ENCODE peak calls at places on chromosomes 12 and 14, in four cellular contexts. One of them, this sample, is unnamed.

GRCh38 chr14:31025335-31026075 is at the start of gene AP4S1:
- DNase-seq in upper lobe of right lung: peak
- DNase-seq in NCI-H1092: peak
- DNase-seq in stimulated activated effector memory CD8-positive, alpha-beta T cell treated with anti-CD3 and anti-CD28 coated beads, Interleukin-12 subunit alpha, Interleukin-12 subunit beta, amount 100 ng/mL, for 72 hours: peak
- DNase-seq in this sample: no peak

GRCh38 chr14:81157431-81157830 is 63.3 kb downstream of the GTF2A1 start:
- DNase-seq in upper lobe of right lung: no peak
- DNase-seq in NCI-H1092: no peak
- DNase-seq in stimulated activated effector memory CD8-positive, alpha-beta T cell treated with anti-CD3 and anti-CD28 coated beads, Interleukin-12 subunit alpha, Interleukin-12 subunit beta, amount 100 ng/mL, for 72 hours: no peak
- DNase-seq in this sample: no peak

GRCh38 chr14:81400852-81401251 is 728 bp upstream of the STON2 start:
- DNase-seq in upper lobe of right lung: no peak
- DNase-seq in NCI-H1092: no peak
- DNase-seq in stimulated activated effector memory CD8-positive, alpha-beta T cell treated with anti-CD3 and anti-CD28 coated beads, Interleukin-12 subunit alpha, Interleukin-12 subunit beta, amount 100 ng/mL, for 72 hours: no peak
- DNase-seq in this sample: peak

GRCh38 chr12:111636209-111636928 is 37.3 kb upstream of the ATXN2 start:
- DNase-seq in upper lobe of right lung: peak
- DNase-seq in NCI-H1092: peak
- DNase-seq in stimulated activated effector memory CD8-positive, alpha-beta T cell treated with anti-CD3 and anti-CD28 coated beads, Interleukin-12 subunit alpha, Interleukin-12 subunit beta, amount 100 ng/mL, for 72 hours: no peak
- DNase-seq in this sample: peak

GRCh38 chr14:50531595-50532501 is 521 bp downstream of the MAP4K5 start:
- DNase-seq in upper lobe of right lung: peak
- DNase-seq in NCI-H1092: peak
- DNase-seq in stimulated activated effector memory CD8-positive, alpha-beta T cell treated with anti-CD3 and anti-CD28 coated beads, Interleukin-12 subunit alpha, Interleukin-12 subunit beta, amount 100 ng/mL, for 72 hours: peak
- DNase-seq in this sample: no peak

GRCh38 chr12:52090291-52090690 is 10.8 kb downstream of the SMIM41 start:
- DNase-seq in upper lobe of right lung: peak
- DNase-seq in NCI-H1092: no peak
- DNase-seq in stimulated activated effector memory CD8-positive, alpha-beta T cell treated with anti-CD3 and anti-CD28 coated beads, Interleukin-12 subunit alpha, Interleukin-12 subunit beta, amount 100 ng/mL, for 72 hours: no peak
- DNase-seq in this sample: no peak

GRCh38 chr12:56836317-56836716 is 73.2 kb downstream of the HSD17B6 start:
- DNase-seq in upper lobe of right lung: no peak
- DNase-seq in NCI-H1092: no peak
- DNase-seq in stimulated activated effector memory CD8-positive, alpha-beta T cell treated with anti-CD3 and anti-CD28 coated beads, Interleukin-12 subunit alpha, Interleukin-12 subunit beta, amount 100 ng/mL, for 72 hours: no peak
- DNase-seq in this sample: no peak

GRCh38 chr12:107530706-107531105 is 154.9 kb upstream of the PWP1 start:
- DNase-seq in upper lobe of right lung: no peak
- DNase-seq in NCI-H1092: no peak
- DNase-seq in stimulated activated effector memory CD8-positive, alpha-beta T cell treated with anti-CD3 and anti-CD28 coated beads, Interleukin-12 subunit alpha, Interleukin-12 subunit beta, amount 100 ng/mL, for 72 hours: no peak
- DNase-seq in this sample: peak

GRCh38 chr14:93207468-93208308 is 632 bp downstream of the UBR7 start:
- DNase-seq in upper lobe of right lung: no peak
- DNase-seq in NCI-H1092: peak
- DNase-seq in stimulated activated effector memory CD8-positive, alpha-beta T cell treated with anti-CD3 and anti-CD28 coated beads, Interleukin-12 subunit alpha, Interleukin-12 subunit beta, amount 100 ng/mL, for 72 hours: no peak
- DNase-seq in this sample: no peak

GRCh38 chr12:42162198-42162597 is 17.5 kb upstream of the GXYLT1 start:
- DNase-seq in upper lobe of right lung: no peak
- DNase-seq in NCI-H1092: no peak
- DNase-seq in stimulated activated effector memory CD8-positive, alpha-beta T cell treated with anti-CD3 and anti-CD28 coated beads, Interleukin-12 subunit alpha, Interleukin-12 subunit beta, amount 100 ng/mL, for 72 hours: no peak
- DNase-seq in this sample: no peak

GRCh38 chr14:69921052-69921451 is 41.8 kb downstream of the SMOC1 start:
- DNase-seq in upper lobe of right lung: no peak
- DNase-seq in NCI-H1092: no peak
- DNase-seq in stimulated activated effector memory CD8-positive, alpha-beta T cell treated with anti-CD3 and anti-CD28 coated beads, Interleukin-12 subunit alpha, Interleukin-12 subunit beta, amount 100 ng/mL, for 72 hours: no peak
- DNase-seq in this sample: peak

GRCh38 chr12:87596636-87597035 is 432.6 kb downstream of the C12orf50 start:
- DNase-seq in upper lobe of right lung: no peak
- DNase-seq in NCI-H1092: no peak
- DNase-seq in stimulated activated effector memory CD8-positive, alpha-beta T cell treated with anti-CD3 and anti-CD28 coated beads, Interleukin-12 subunit alpha, Interleukin-12 subunit beta, amount 100 ng/mL, for 72 hours: no peak
- DNase-seq in this sample: no peak

GRCh38 chr12:31729728-31730127 is 907 bp upstream of the AMN1 start:
- DNase-seq in upper lobe of right lung: no peak
- DNase-seq in NCI-H1092: no peak
- DNase-seq in stimulated activated effector memory CD8-positive, alpha-beta T cell treated with anti-CD3 and anti-CD28 coated beads, Interleukin-12 subunit alpha, Interleukin-12 subunit beta, amount 100 ng/mL, for 72 hours: no peak
- DNase-seq in this sample: no peak

GRCh38 chr12:78146365-78146772 is 315.7 kb downstream of the NAV3 start:
- DNase-seq in upper lobe of right lung: no peak
- DNase-seq in NCI-H1092: no peak
- DNase-seq in stimulated activated effector memory CD8-positive, alpha-beta T cell treated with anti-CD3 and anti-CD28 coated beads, Interleukin-12 subunit alpha, Interleukin-12 subunit beta, amount 100 ng/mL, for 72 hours: no peak
- DNase-seq in this sample: peak

GRCh38 chr12:75438052-75438754 is 42.4 kb upstream of the GLIPR1 start:
- DNase-seq in upper lobe of right lung: no peak
- DNase-seq in NCI-H1092: no peak
- DNase-seq in stimulated activated effector memory CD8-positive, alpha-beta T cell treated with anti-CD3 and anti-CD28 coated beads, Interleukin-12 subunit alpha, Interleukin-12 subunit beta, amount 100 ng/mL, for 72 hours: no peak
- DNase-seq in this sample: no peak

GRCh38 chr12:120238224-120238616 is 27.3 kb downstream of the PXN start:
- DNase-seq in upper lobe of right lung: no peak
- DNase-seq in NCI-H1092: no peak
- DNase-seq in stimulated activated effector memory CD8-positive, alpha-beta T cell treated with anti-CD3 and anti-CD28 coated beads, Interleukin-12 subunit alpha, Interleukin-12 subunit beta, amount 100 ng/mL, for 72 hours: no peak
- DNase-seq in this sample: no peak

GRCh38 chr12:131159660-131160059 is 206.0 kb downstream of the ADGRD1 start:
- DNase-seq in upper lobe of right lung: no peak
- DNase-seq in NCI-H1092: no peak
- DNase-seq in stimulated activated effector memory CD8-positive, alpha-beta T cell treated with anti-CD3 and anti-CD28 coated beads, Interleukin-12 subunit alpha, Interleukin-12 subunit beta, amount 100 ng/mL, for 72 hours: no peak
- DNase-seq in this sample: no peak

GRCh38 chr12:50528800-50529199 is 24.0 kb downstream of the DIP2B start:
- DNase-seq in upper lobe of right lung: no peak
- DNase-seq in NCI-H1092: no peak
- DNase-seq in stimulated activated effector memory CD8-positive, alpha-beta T cell treated with anti-CD3 and anti-CD28 coated beads, Interleukin-12 subunit alpha, Interleukin-12 subunit beta, amount 100 ng/mL, for 72 hours: no peak
- DNase-seq in this sample: no peak

GRCh38 chr12:19485240-19485639 is 45.9 kb downstream of the AEBP2 start:
- DNase-seq in upper lobe of right lung: no peak
- DNase-seq in NCI-H1092: no peak
- DNase-seq in stimulated activated effector memory CD8-positive, alpha-beta T cell treated with anti-CD3 and anti-CD28 coated beads, Interleukin-12 subunit alpha, Interleukin-12 subunit beta, amount 100 ng/mL, for 72 hours: no peak
- DNase-seq in this sample: no peak

GRCh38 chr14:68945190-68945584 is 33.9 kb downstream of the ACTN1 start:
- DNase-seq in upper lobe of right lung: no peak
- DNase-seq in NCI-H1092: no peak
- DNase-seq in stimulated activated effector memory CD8-positive, alpha-beta T cell treated with anti-CD3 and anti-CD28 coated beads, Interleukin-12 subunit alpha, Interleukin-12 subunit beta, amount 100 ng/mL, for 72 hours: no peak
- DNase-seq in this sample: no peak

GRCh38 chr14:64347748-64348147 is 40.4 kb upstream of the MTHFD1 start:
- DNase-seq in upper lobe of right lung: no peak
- DNase-seq in NCI-H1092: no peak
- DNase-seq in stimulated activated effector memory CD8-positive, alpha-beta T cell treated with anti-CD3 and anti-CD28 coated beads, Interleukin-12 subunit alpha, Interleukin-12 subunit beta, amount 100 ng/mL, for 72 hours: no peak
- DNase-seq in this sample: no peak

GRCh38 chr12:89187507-89187906 is 164.8 kb downstream of the DUSP6 start:
- DNase-seq in upper lobe of right lung: no peak
- DNase-seq in NCI-H1092: no peak
- DNase-seq in stimulated activated effector memory CD8-positive, alpha-beta T cell treated with anti-CD3 and anti-CD28 coated beads, Interleukin-12 subunit alpha, Interleukin-12 subunit beta, amount 100 ng/mL, for 72 hours: no peak
- DNase-seq in this sample: no peak

GRCh38 chr12:83954939-83955601 is 957.5 kb downstream of the SLC6A15 start:
- DNase-seq in upper lobe of right lung: no peak
- DNase-seq in NCI-H1092: no peak
- DNase-seq in stimulated activated effector memory CD8-positive, alpha-beta T cell treated with anti-CD3 and anti-CD28 coated beads, Interleukin-12 subunit alpha, Interleukin-12 subunit beta, amount 100 ng/mL, for 72 hours: no peak
- DNase-seq in this sample: no peak

GRCh38 chr12:108495823-108496579 is 19.1 kb upstream of the FICD start:
- DNase-seq in upper lobe of right lung: no peak
- DNase-seq in NCI-H1092: no peak
- DNase-seq in stimulated activated effector memory CD8-positive, alpha-beta T cell treated with anti-CD3 and anti-CD28 coated beads, Interleukin-12 subunit alpha, Interleukin-12 subunit beta, amount 100 ng/mL, for 72 hours: no peak
- DNase-seq in this sample: no peak

GRCh38 chr14:52189330-52189729 is 78.2 kb upstream of the PTGDR start:
- DNase-seq in upper lobe of right lung: no peak
- DNase-seq in NCI-H1092: no peak
- DNase-seq in stimulated activated effector memory CD8-positive, alpha-beta T cell treated with anti-CD3 and anti-CD28 coated beads, Interleukin-12 subunit alpha, Interleukin-12 subunit beta, amount 100 ng/mL, for 72 hours: no peak
- DNase-seq in this sample: peak

GRCh38 chr14:40417777-40418401 is 985.7 kb upstream of the FBXO33 start:
- DNase-seq in upper lobe of right lung: no peak
- DNase-seq in NCI-H1092: peak
- DNase-seq in stimulated activated effector memory CD8-positive, alpha-beta T cell treated with anti-CD3 and anti-CD28 coated beads, Interleukin-12 subunit alpha, Interleukin-12 subunit beta, amount 100 ng/mL, for 72 hours: no peak
- DNase-seq in this sample: no peak

GRCh38 chr12:21001778-21002177 is 129.2 kb upstream of the SLCO1B1 start:
- DNase-seq in upper lobe of right lung: no peak
- DNase-seq in NCI-H1092: no peak
- DNase-seq in stimulated activated effector memory CD8-positive, alpha-beta T cell treated with anti-CD3 and anti-CD28 coated beads, Interleukin-12 subunit alpha, Interleukin-12 subunit beta, amount 100 ng/mL, for 72 hours: no peak
- DNase-seq in this sample: no peak

This sample was measured in stromal cell of bone marrow.